ENCODE peak calls at places on chromosome 12, in ten cellular contexts. One of them, this sample, is unnamed.
A peak's percentile ranks its signal among the peaks of the same experiment; 100 is the strongest.

GRCh38 chr12:84856156-84856900 is 56.3 kb downstream of the SLC6A15 start:
- DNase-seq in lower leg skin: no peak
- DNase-seq in astrocyte of the spinal cord: peak; percentile 23
- DNase-seq in GM12865: no peak
- DNase-seq in foreskin fibroblast: peak; percentile 64
- DNase-seq in esophagus squamous epithelium: no peak
- DNase-seq in BE2C: no peak
- DNase-seq in AG04450: no peak
- DNase-seq in CD8-positive, alpha-beta T cell: no peak
- DNase-seq in fibroblast of pulmonary artery: no peak
- DNase-seq in this sample: peak; percentile 65

GRCh38 chr12:130337476-130338303 is at the start of gene PIWIL1:
- DNase-seq in lower leg skin: no peak
- DNase-seq in astrocyte of the spinal cord: no peak
- DNase-seq in GM12865: no peak
- DNase-seq in foreskin fibroblast: no peak
- DNase-seq in esophagus squamous epithelium: no peak
- DNase-seq in BE2C: no peak
- DNase-seq in AG04450: no peak
- DNase-seq in CD8-positive, alpha-beta T cell: no peak
- DNase-seq in fibroblast of pulmonary artery: no peak
- DNase-seq in this sample: no peak

GRCh38 chr12:76777765-76778216 is 13.9 kb downstream of the ZDHHC17 start:
- DNase-seq in lower leg skin: no peak
- DNase-seq in astrocyte of the spinal cord: no peak
- DNase-seq in GM12865: peak; percentile 70
- DNase-seq in foreskin fibroblast: no peak
- DNase-seq in esophagus squamous epithelium: no peak
- DNase-seq in BE2C: no peak
- DNase-seq in AG04450: no peak
- DNase-seq in CD8-positive, alpha-beta T cell: no peak
- DNase-seq in fibroblast of pulmonary artery: no peak
- DNase-seq in this sample: no peak

GRCh38 chr12:106632797-106633450 is 50.1 kb downstream of the RFX4 start:
- DNase-seq in lower leg skin: no peak
- DNase-seq in astrocyte of the spinal cord: no peak
- DNase-seq in GM12865: no peak
- DNase-seq in foreskin fibroblast: no peak
- DNase-seq in esophagus squamous epithelium: no peak
- DNase-seq in BE2C: no peak
- DNase-seq in AG04450: no peak
- DNase-seq in CD8-positive, alpha-beta T cell: no peak
- DNase-seq in fibroblast of pulmonary artery: no peak
- DNase-seq in this sample: no peak

GRCh38 chr12:131092911-131093901 is 139.5 kb downstream of the ADGRD1 start:
- DNase-seq in lower leg skin: no peak
- DNase-seq in astrocyte of the spinal cord: no peak
- DNase-seq in GM12865: peak; percentile 88
- DNase-seq in foreskin fibroblast: no peak
- DNase-seq in esophagus squamous epithelium: no peak
- DNase-seq in BE2C: peak; percentile 6
- DNase-seq in AG04450: no peak
- DNase-seq in CD8-positive, alpha-beta T cell: no peak
- DNase-seq in fibroblast of pulmonary artery: no peak
- DNase-seq in this sample: no peak

GRCh38 chr12:80941916-80942315 is 4.2 kb upstream of the LIN7A start:
- DNase-seq in lower leg skin: no peak
- DNase-seq in astrocyte of the spinal cord: no peak
- DNase-seq in GM12865: no peak
- DNase-seq in foreskin fibroblast: peak; percentile 55
- DNase-seq in esophagus squamous epithelium: no peak
- DNase-seq in BE2C: no peak
- DNase-seq in AG04450: no peak
- DNase-seq in CD8-positive, alpha-beta T cell: no peak
- DNase-seq in fibroblast of pulmonary artery: no peak
- DNase-seq in this sample: peak; percentile 63

GRCh38 chr12:32566663-32567634 is 112.2 kb upstream of the DNM1L start:
- DNase-seq in lower leg skin: no peak
- DNase-seq in astrocyte of the spinal cord: no peak
- DNase-seq in GM12865: no peak
- DNase-seq in foreskin fibroblast: peak; percentile 34
- DNase-seq in esophagus squamous epithelium: no peak
- DNase-seq in BE2C: no peak
- DNase-seq in AG04450: no peak
- DNase-seq in CD8-positive, alpha-beta T cell: no peak
- DNase-seq in fibroblast of pulmonary artery: no peak
- DNase-seq in this sample: no peak

GRCh38 chr12:7486512-7486911 is 17.1 kb downstream of the CD163 start:
- DNase-seq in lower leg skin: no peak
- DNase-seq in astrocyte of the spinal cord: no peak
- DNase-seq in GM12865: no peak
- DNase-seq in foreskin fibroblast: no peak
- DNase-seq in esophagus squamous epithelium: no peak
- DNase-seq in BE2C: no peak
- DNase-seq in AG04450: no peak
- DNase-seq in CD8-positive, alpha-beta T cell: no peak
- DNase-seq in fibroblast of pulmonary artery: no peak
- DNase-seq in this sample: no peak

GRCh38 chr12:132558861-132559623 is 51.3 kb downstream of the LRCOL1 start:
- DNase-seq in lower leg skin: no peak
- DNase-seq in astrocyte of the spinal cord: no peak
- DNase-seq in GM12865: peak; percentile 25
- DNase-seq in foreskin fibroblast: no peak
- DNase-seq in esophagus squamous epithelium: no peak
- DNase-seq in BE2C: no peak
- DNase-seq in AG04450: no peak
- DNase-seq in CD8-positive, alpha-beta T cell: peak; percentile 6
- DNase-seq in fibroblast of pulmonary artery: no peak
- DNase-seq in this sample: no peak

GRCh38 chr12:132559652-132560420 is 50.5 kb downstream of the LRCOL1 start:
- DNase-seq in lower leg skin: no peak
- DNase-seq in astrocyte of the spinal cord: peak; percentile 25
- DNase-seq in GM12865: peak; percentile 64
- DNase-seq in foreskin fibroblast: peak; percentile 86
- DNase-seq in esophagus squamous epithelium: no peak
- DNase-seq in BE2C: peak; percentile 62
- DNase-seq in AG04450: no peak
- DNase-seq in CD8-positive, alpha-beta T cell: no peak
- DNase-seq in fibroblast of pulmonary artery: peak; percentile 42
- DNase-seq in this sample: peak; percentile 11

GRCh38 chr12:132557291-132557968 is 53.0 kb downstream of the LRCOL1 start:
- DNase-seq in lower leg skin: no peak
- DNase-seq in astrocyte of the spinal cord: no peak
- DNase-seq in GM12865: no peak
- DNase-seq in foreskin fibroblast: no peak
- DNase-seq in esophagus squamous epithelium: no peak
- DNase-seq in BE2C: no peak
- DNase-seq in AG04450: no peak
- DNase-seq in CD8-positive, alpha-beta T cell: no peak
- DNase-seq in fibroblast of pulmonary artery: no peak
- DNase-seq in this sample: no peak

GRCh38 chr12:132556801-132557200 is 53.6 kb downstream of the LRCOL1 start:
- DNase-seq in lower leg skin: no peak
- DNase-seq in astrocyte of the spinal cord: no peak
- DNase-seq in GM12865: no peak
- DNase-seq in foreskin fibroblast: no peak
- DNase-seq in esophagus squamous epithelium: no peak
- DNase-seq in BE2C: no peak
- DNase-seq in AG04450: no peak
- DNase-seq in CD8-positive, alpha-beta T cell: no peak
- DNase-seq in fibroblast of pulmonary artery: no peak
- DNase-seq in this sample: no peak

GRCh38 chr12:132557969-132558856 is 52.2 kb downstream of the LRCOL1 start:
- DNase-seq in lower leg skin: no peak
- DNase-seq in astrocyte of the spinal cord: no peak
- DNase-seq in GM12865: no peak
- DNase-seq in foreskin fibroblast: no peak
- DNase-seq in esophagus squamous epithelium: no peak
- DNase-seq in BE2C: no peak
- DNase-seq in AG04450: no peak
- DNase-seq in CD8-positive, alpha-beta T cell: no peak
- DNase-seq in fibroblast of pulmonary artery: no peak
- DNase-seq in this sample: no peak
- H3K4me3 ChIP-seq in lower leg skin: no peak overlapping the region
- H3K4me3 ChIP-seq in astrocyte of the spinal cord: no peak overlapping the region
- H3K4me3 ChIP-seq in GM12865: no peak overlapping the region
- H3K4me3 ChIP-seq in foreskin fibroblast: no peak overlapping the region
- H3K4me3 ChIP-seq in esophagus squamous epithelium: no peak overlapping the region
- H3K4me3 ChIP-seq in BE2C: no peak overlapping the region
- H3K4me3 ChIP-seq in AG04450: no peak overlapping the region
- H3K4me3 ChIP-seq in CD8-positive, alpha-beta T cell: no peak overlapping the region
- H3K4me3 ChIP-seq in fibroblast of pulmonary artery: no peak overlapping the region
- H3K4me3 ChIP-seq in this sample: no peak overlapping the region

GRCh38 chr12:2633176-2633824 is 161.5 kb upstream of the FKBP4 start:
- DNase-seq in lower leg skin: no peak
- DNase-seq in astrocyte of the spinal cord: no peak
- DNase-seq in GM12865: no peak
- DNase-seq in foreskin fibroblast: no peak
- DNase-seq in esophagus squamous epithelium: no peak
- DNase-seq in BE2C: no peak
- DNase-seq in AG04450: no peak
- DNase-seq in CD8-positive, alpha-beta T cell: no peak
- DNase-seq in fibroblast of pulmonary artery: no peak
- DNase-seq in this sample: no peak

GRCh38 chr12:2629051-2629450 is 165.7 kb upstream of the FKBP4 start:
- DNase-seq in lower leg skin: no peak
- DNase-seq in astrocyte of the spinal cord: no peak
- DNase-seq in GM12865: no peak
- DNase-seq in foreskin fibroblast: no peak
- DNase-seq in esophagus squamous epithelium: no peak
- DNase-seq in BE2C: no peak
- DNase-seq in AG04450: no peak
- DNase-seq in CD8-positive, alpha-beta T cell: no peak
- DNase-seq in fibroblast of pulmonary artery: no peak
- DNase-seq in this sample: peak; percentile 25

GRCh38 chr12:2634481-2634880 is 160.3 kb upstream of the FKBP4 start:
- DNase-seq in lower leg skin: no peak
- DNase-seq in astrocyte of the spinal cord: no peak
- DNase-seq in GM12865: no peak
- DNase-seq in foreskin fibroblast: peak; percentile 25
- DNase-seq in esophagus squamous epithelium: no peak
- DNase-seq in BE2C: no peak
- DNase-seq in AG04450: no peak
- DNase-seq in CD8-positive, alpha-beta T cell: no peak
- DNase-seq in fibroblast of pulmonary artery: peak; percentile 5
- DNase-seq in this sample: no peak

GRCh38 chr12:2633825-2634200 is 161.0 kb upstream of the FKBP4 start:
- DNase-seq in lower leg skin: no peak
- DNase-seq in astrocyte of the spinal cord: no peak
- DNase-seq in GM12865: no peak
- DNase-seq in foreskin fibroblast: no peak
- DNase-seq in esophagus squamous epithelium: no peak
- DNase-seq in BE2C: no peak
- DNase-seq in AG04450: no peak
- DNase-seq in CD8-positive, alpha-beta T cell: no peak
- DNase-seq in fibroblast of pulmonary artery: no peak
- DNase-seq in this sample: no peak

GRCh38 chr12:2631613-2632350 is 163.0 kb upstream of the FKBP4 start:
- DNase-seq in lower leg skin: no peak
- DNase-seq in astrocyte of the spinal cord: no peak
- DNase-seq in GM12865: no peak
- DNase-seq in foreskin fibroblast: no peak
- DNase-seq in esophagus squamous epithelium: no peak
- DNase-seq in BE2C: no peak
- DNase-seq in AG04450: no peak
- DNase-seq in CD8-positive, alpha-beta T cell: no peak
- DNase-seq in fibroblast of pulmonary artery: no peak
- DNase-seq in this sample: no peak
- TF ChIP-seq CTCF in lower leg skin: no peak
- TF ChIP-seq CTCF in astrocyte of the spinal cord: no peak
- TF ChIP-seq CTCF in GM12865: no peak
- TF ChIP-seq CTCF in foreskin fibroblast: no peak
- TF ChIP-seq CTCF in esophagus squamous epithelium: no peak
- TF ChIP-seq CTCF in BE2C: no peak
- TF ChIP-seq CTCF in AG04450: no peak
- TF ChIP-seq CTCF in CD8-positive, alpha-beta T cell: no peak
- TF ChIP-seq CTCF in fibroblast of pulmonary artery: no peak
- TF ChIP-seq CTCF in this sample: no peak

DNA sequence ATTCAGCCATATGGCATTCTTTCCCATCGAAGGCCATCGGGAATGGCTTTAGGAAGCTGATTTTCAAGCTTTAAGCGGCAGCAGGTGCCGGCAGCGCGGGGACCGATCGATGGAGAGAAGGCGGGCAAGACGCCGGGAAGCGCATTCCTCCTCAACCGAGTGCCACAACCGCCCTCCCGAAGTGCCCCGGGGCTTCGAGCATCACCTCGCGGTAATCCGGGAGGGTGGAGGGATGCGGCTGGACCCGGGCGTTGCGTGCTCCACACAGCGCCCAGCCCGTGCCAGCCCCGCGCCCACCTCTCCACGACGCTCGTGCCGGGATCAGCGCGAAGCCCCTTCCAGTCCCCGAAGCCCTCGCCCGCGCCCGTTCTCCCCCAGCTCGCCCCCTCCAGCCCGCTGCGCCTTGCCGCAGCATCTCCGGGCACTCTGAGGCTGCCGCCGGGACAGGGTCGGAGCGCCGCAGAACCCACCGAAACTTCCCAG is 3.2 kb downstream of the USP44 start:
- DNase-seq in lower leg skin: no peak
- DNase-seq in astrocyte of the spinal cord: no peak
- DNase-seq in GM12865: no peak
- DNase-seq in foreskin fibroblast: peak; percentile 62
- DNase-seq in esophagus squamous epithelium: no peak
- DNase-seq in BE2C: no peak
- DNase-seq in AG04450: no peak
- DNase-seq in CD8-positive, alpha-beta T cell: peak; percentile 4
- DNase-seq in fibroblast of pulmonary artery: no peak
- DNase-seq in this sample: peak; percentile 8
- H3K4me3 ChIP-seq in lower leg skin: peak overlapping the region; percentile 76
- H3K4me3 ChIP-seq in astrocyte of the spinal cord: peak overlapping the region; percentile 46
- H3K4me3 ChIP-seq in GM12865: peak overlapping the region; percentile 20
- H3K4me3 ChIP-seq in foreskin fibroblast: peak overlapping the region; percentile 50
- H3K4me3 ChIP-seq in esophagus squamous epithelium: peak overlapping the region; percentile 82
- H3K4me3 ChIP-seq in BE2C: no peak overlapping the region
- H3K4me3 ChIP-seq in AG04450: peak overlapping the region; percentile 84
- H3K4me3 ChIP-seq in CD8-positive, alpha-beta T cell: peak overlapping the region; percentile 81
- H3K4me3 ChIP-seq in fibroblast of pulmonary artery: peak overlapping the region; percentile 26
- H3K4me3 ChIP-seq in this sample: peak overlapping the region; percentile 43

DNA sequence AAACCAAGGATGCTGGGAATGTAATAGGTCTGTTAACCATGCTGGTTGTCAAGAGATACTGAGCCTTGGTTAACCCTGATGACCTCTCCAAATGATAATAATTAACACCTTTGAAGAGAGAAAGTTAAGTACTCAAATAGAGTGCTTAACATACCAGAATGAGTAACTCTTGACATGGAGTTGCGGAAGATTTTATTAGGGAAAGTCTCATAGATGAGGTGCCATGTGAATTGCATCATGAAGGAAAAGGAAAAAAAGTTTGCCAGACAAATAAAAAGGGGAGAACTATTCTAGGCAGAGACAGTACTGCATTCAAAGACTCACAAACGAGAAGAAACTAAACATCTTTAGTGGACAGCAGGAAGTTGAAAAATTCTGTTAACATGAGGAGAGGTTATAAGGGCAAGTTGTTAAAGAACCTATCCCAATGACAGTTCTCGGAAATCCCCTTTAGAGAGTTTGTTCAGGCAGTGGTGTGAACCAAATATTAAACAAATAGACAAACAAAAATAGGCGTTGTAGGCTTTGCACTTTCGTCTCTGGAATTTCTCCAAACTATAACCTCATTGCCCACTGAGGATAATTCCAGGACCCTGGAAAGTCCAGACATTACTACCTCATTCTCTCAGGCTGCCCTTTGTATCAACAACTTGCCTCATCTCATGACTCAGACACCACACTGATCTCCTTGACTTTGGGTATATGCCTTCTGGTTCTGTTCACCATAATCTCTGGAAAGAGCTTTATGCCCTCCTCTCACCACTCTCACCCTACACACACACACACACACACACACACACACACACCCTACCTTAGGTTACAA is 435.0 kb downstream of the GXYLT1 start:
- DNase-seq in lower leg skin: no peak
- DNase-seq in astrocyte of the spinal cord: no peak
- DNase-seq in GM12865: no peak
- DNase-seq in foreskin fibroblast: no peak
- DNase-seq in esophagus squamous epithelium: no peak
- DNase-seq in BE2C: no peak
- DNase-seq in AG04450: no peak
- DNase-seq in CD8-positive, alpha-beta T cell: no peak
- DNase-seq in fibroblast of pulmonary artery: no peak
- DNase-seq in this sample: no peak
- TF ChIP-seq CTCF in lower leg skin: no peak
- TF ChIP-seq CTCF in astrocyte of the spinal cord: no peak
- TF ChIP-seq CTCF in GM12865: no peak
- TF ChIP-seq CTCF in foreskin fibroblast: no peak
- TF ChIP-seq CTCF in esophagus squamous epithelium: no peak
- TF ChIP-seq CTCF in BE2C: no peak
- TF ChIP-seq CTCF in AG04450: no peak
- TF ChIP-seq CTCF in CD8-positive, alpha-beta T cell: no peak
- TF ChIP-seq CTCF in fibroblast of pulmonary artery: no peak
- TF ChIP-seq CTCF in this sample: no peak

This sample was measured in fibroblast of mammary gland.